ENCODE peak calls at places on chromosome 20, in eight cellular contexts. D is CD4-positive, alpha-beta memory T cell; S is fibroblast of lung; B is mammary epithelial cell; N is mesenchymal stem cell; K is HepG2; Y is body of pancreas; C is breast epithelium. T is an unnamed sample.

GRCh38 chr20:44542902-44543301 is 21.0 kb upstream of the SERINC3 start:
- DNase-seq in Y (no peak), K (no peak), D (no peak), B (no peak), C (no peak), S (no peak), N (no peak), T (no peak)

GRCh38 chr20:18466574-18466893 is 296 bp downstream of the DZANK1 start:
- DNase-seq in K (no peak), D (no peak), B (no peak), S (no peak), N (no peak), Y (no peak), C (no peak), T (no peak)

GRCh38 chr20:44217342-44218092 is 6.9 kb upstream of the OSER1 start:
- DNase-seq in K (peak; percentile 82), C (peak; percentile 51), Y (peak; percentile 82), B (peak; percentile 52), D (peak; percentile 69), N (peak; percentile 72), S (peak; percentile 56), T (peak; percentile 52)

GRCh38 chr20:34047010-34047687 is 53.4 kb downstream of the RALY start:
- DNase-seq in N (no peak), B (no peak), D (no peak), Y (no peak), C (no peak), S (no peak), K (no peak), T (no peak)

GRCh38 chr20:805713-806112 is 27.8 kb upstream of the FAM110A start:
- DNase-seq in N (peak; percentile 19), C (no peak), Y (no peak), S (peak; percentile 8), K (no peak), B (no peak), D (no peak), T (no peak)

GRCh38 chr20:22080985-22081384 is 375.5 kb downstream of the PAX1 start:
- DNase-seq in Y (no peak), D (no peak), N (no peak), S (no peak), C (no peak), K (no peak), B (no peak), T (no peak)

GRCh38 chr20:57986776-57987175 is 241.7 kb downstream of the ANKRD60 start:
- DNase-seq in K (no peak), Y (no peak), S (no peak), N (no peak), C (no peak), B (no peak), D (no peak), T (no peak)

GRCh38 chr20:688809-689208 is 13.2 kb upstream of the SCRT2 start:
- DNase-seq in B (peak; percentile 8), D (no peak), C (no peak), S (peak; percentile 26), Y (no peak), N (no peak), K (peak; percentile 41), T (no peak)

GRCh38 chr20:54980321-54980960 is 505.0 kb downstream of the DOK5 start:
- DNase-seq in N (no peak), D (no peak), S (peak; percentile 28), Y (no peak), C (no peak), B (peak; percentile 15), K (no peak), T (no peak)

GRCh38 chr20:4263011-4263410 is 247.7 kb upstream of the RNF24 start:
- DNase-seq in D (no peak), K (no peak), N (no peak), Y (no peak), B (no peak), C (no peak), S (no peak), T (no peak)

GRCh38 chr20:56608376-56608775 is 20.7 kb upstream of the TFAP2C start:
- DNase-seq in B (no peak), D (no peak), Y (no peak), S (no peak), N (no peak), C (no peak), K (no peak), T (no peak)

GRCh38 chr20:58956078-58956477 is 25.0 kb upstream of the NELFCD start:
- DNase-seq in B (no peak), N (no peak), Y (no peak), C (no peak), D (no peak), K (peak; percentile 34), S (no peak), T (no peak)

GRCh38 chr20:35303382-35303734 is 11.1 kb upstream of the FAM83C start:
- DNase-seq in D (no peak), K (no peak), C (no peak), N (no peak), Y (no peak), S (no peak), B (no peak), T (no peak)

GRCh38 chr20:50558483-50558925 is 48.3 kb downstream of the PTPN1 start:
- DNase-seq in D (no peak), Y (no peak), K (no peak), B (peak; percentile 85), C (no peak), N (peak; percentile 94), S (peak; percentile 89), T (no peak)

GRCh38 chr20:37856932-37857660 is 45.8 kb upstream of the VSTM2L start:
- DNase-seq in K (no peak), B (no peak), C (no peak), Y (no peak), S (peak; percentile 78), N (peak; percentile 28), D (no peak), T (no peak)

GRCh38 chr20:59830107-59831023 is 103.1 kb downstream of the SYCP2 start:
- DNase-seq in B (peak; percentile 17), K (no peak), D (no peak), C (no peak), N (no peak), Y (no peak), S (no peak), T (peak; percentile 47)

GRCh38 chr20:50980071-50980681 is 21.6 kb downstream of the MOCS3 start:
- DNase-seq in K (peak; percentile 64), B (peak; percentile 99), D (no peak), C (no peak), N (peak; percentile 99), S (peak; percentile 100), Y (no peak), T (no peak)

GRCh38 chr20:62367136-62367482 is at the start of gene LAMA5:
- DNase-seq in S (peak; percentile 35), K (peak; percentile 55), B (no peak), C (no peak), Y (peak; percentile 64), N (no peak), D (no peak), T (peak; percentile 73)

GRCh38 chr20:62365814-62366369 is 1.2 kb downstream of the LAMA5 start:
- DNase-seq in K (no peak), B (peak; percentile 75), Y (no peak), C (no peak), D (no peak), S (no peak), N (no peak), T (no peak)

GRCh38 chr20:62367483-62368302 is 581 bp upstream of the LAMA5 start:
- DNase-seq in K (peak; percentile 60), S (no peak), N (no peak), Y (no peak), D (no peak), B (no peak), C (no peak), T (no peak)

GRCh38 chr20:62364911-62365736 is 2.0 kb downstream of the LAMA5 start:
- DNase-seq in Y (no peak), N (no peak), D (no peak), C (no peak), S (no peak), K (no peak), B (no peak), T (peak; percentile 69)

DNA sequence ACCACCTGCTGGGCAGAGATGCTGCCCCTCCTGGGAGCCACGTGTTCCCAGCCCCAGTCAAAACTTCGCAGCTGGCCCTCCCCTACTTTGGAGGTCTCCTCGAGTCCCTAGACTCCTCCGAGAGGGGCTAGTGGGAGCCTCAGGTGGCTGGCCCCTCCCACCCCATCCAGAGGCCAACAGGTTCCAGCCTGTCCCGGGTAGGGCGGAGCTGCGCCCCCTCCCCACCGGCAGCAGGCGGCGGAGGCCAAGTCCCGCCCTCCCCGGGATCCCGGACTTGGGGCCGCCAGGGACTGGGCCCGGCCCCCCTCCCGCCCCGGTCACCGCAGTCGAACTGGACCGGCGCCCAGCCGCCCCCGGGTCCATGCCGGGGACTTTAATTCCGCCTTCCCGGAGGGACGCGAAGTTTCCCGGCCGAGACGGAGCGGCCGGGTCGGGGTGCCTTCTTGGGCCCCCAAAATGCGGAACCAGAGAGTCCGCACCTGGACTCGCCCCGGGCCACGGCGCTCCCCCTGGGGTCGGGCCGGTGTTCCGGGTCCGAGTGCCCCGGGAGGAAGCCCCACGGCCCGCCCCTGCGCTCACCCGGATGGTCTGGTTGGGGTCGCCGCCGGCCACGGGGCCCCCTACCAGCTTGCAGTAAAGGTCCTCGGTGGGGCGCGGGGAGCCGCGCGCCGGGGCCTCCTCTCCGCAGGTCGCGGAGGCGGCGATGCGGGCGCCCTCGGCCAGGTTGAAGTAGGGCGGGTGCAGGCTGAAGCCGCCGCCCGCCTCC is 559 bp downstream of the LAMA5 start:
- DNase-seq in D (no peak), Y (no peak), C (no peak), S (no peak), B (no peak), K (peak; percentile 61), N (no peak), T (no peak)
- H3K4me1 ChIP-seq in D (peaks cover 20% of the 10 kb centered on the region), Y (peaks cover 82% of the 10 kb centered on the region), C (peaks cover 56% of the 10 kb centered on the region), S (peaks cover 36% of the 10 kb centered on the region), B (peaks cover 81% of the 10 kb centered on the region), K (peaks cover 84% of the 10 kb centered on the region), N (peaks cover 81% of the 10 kb centered on the region), T (peaks cover 90% of the 10 kb centered on the region)

DNA sequence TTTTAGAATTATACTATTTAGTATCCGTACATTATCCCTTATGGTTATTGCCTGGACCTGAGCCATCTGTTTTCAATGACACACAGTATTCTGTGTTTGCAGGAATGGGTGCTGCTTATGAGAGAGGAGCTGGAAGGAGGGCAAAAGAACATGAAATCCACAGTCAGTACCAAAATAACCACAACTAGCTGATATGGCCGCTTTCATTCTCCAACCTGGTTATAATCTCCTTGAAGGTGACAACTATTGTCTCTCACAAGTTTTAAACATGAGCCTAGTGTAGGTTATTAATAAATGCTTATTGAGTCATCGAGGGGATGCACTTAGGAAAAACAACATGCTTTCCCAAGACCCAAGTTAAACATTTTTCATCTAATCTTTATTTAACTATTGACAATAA is 356.6 kb downstream of the BMP2 start:
- DNase-seq in B (no peak), S (no peak), K (no peak), Y (no peak), C (no peak), D (no peak), N (no peak), T (no peak)
- H3K36me3 ChIP-seq in B (no peaks in the 10 kb centered on the region), S (no peaks in the 10 kb centered on the region), K (no peaks in the 10 kb centered on the region), Y (no peaks in the 10 kb centered on the region), C (no peaks in the 10 kb centered on the region), D (no peaks in the 10 kb centered on the region), N (no peaks in the 10 kb centered on the region), T (no peaks in the 10 kb centered on the region)

GRCh38 chr20:53795170-53795569 is 201.5 kb upstream of the ZNF217 start:
- DNase-seq in Y (no peak), D (no peak), K (no peak), N (no peak), S (peak; percentile 61), B (peak; percentile 42), C (no peak), T (no peak)
- H3K27ac ChIP-seq in Y (no peak overlapping the region), D (no peak overlapping the region), K (no peak overlapping the region), N (no peak overlapping the region), S (no peak overlapping the region), B (no peak overlapping the region), C (no peak overlapping the region), T (no peak overlapping the region)

GRCh38 chr20:20237093-20237959 is 130.6 kb upstream of the INSM1 start:
- DNase-seq in N (peak; percentile 20), D (peak; percentile 16), S (peak; percentile 2), K (peak; percentile 55), C (peak; percentile 26), B (peak; percentile 29), Y (peak; percentile 49), T (no peak)
- H3K4me1 ChIP-seq in N (peaks cover 2% of the 10 kb centered on the region), D (no peaks in the 10 kb centered on the region), S (no peaks in the 10 kb centered on the region), K (no peaks in the 10 kb centered on the region), C (no peaks in the 10 kb centered on the region), B (no peaks in the 10 kb centered on the region), Y (no peaks in the 10 kb centered on the region), T (no peaks in the 10 kb centered on the region)

T was measured in heart right ventricle.